ENCODE peak calls at places on chromosomes 7 and 10, in six cellular contexts. One of them, this sample, is unnamed. For H3K27me3 and H3K4me1, the result is how much of the 10 kb centered on the place peaks cover.

GRCh38 chr7:16978358-16979244 is 96.8 kb upstream of the AGR3 start:
- DNase-seq in tibial nerve: no peak
- DNase-seq in hepatocyte: no peak
- DNase-seq in testis: no peak
- DNase-seq in uterus: no peak
- DNase-seq in heart left ventricle: no peak
- DNase-seq in this sample: no peak

GRCh38 chr10:51085204-51085603 is 10.9 kb downstream of the PRKG1 start:
- DNase-seq in tibial nerve: no peak
- DNase-seq in hepatocyte: no peak
- DNase-seq in testis: no peak
- DNase-seq in uterus: no peak
- DNase-seq in heart left ventricle: no peak
- DNase-seq in this sample: no peak

GRCh38 chr7:100895956-100896742 is 461 bp upstream of the ACHE start:
- DNase-seq in tibial nerve: no peak
- DNase-seq in hepatocyte: peak
- DNase-seq in testis: peak
- DNase-seq in uterus: no peak
- DNase-seq in heart left ventricle: no peak
- DNase-seq in this sample: no peak

GRCh38 chr10:129697463-129698247 is 230.6 kb downstream of the MGMT start:
- DNase-seq in tibial nerve: no peak
- DNase-seq in hepatocyte: no peak
- DNase-seq in testis: no peak
- DNase-seq in uterus: no peak
- DNase-seq in heart left ventricle: no peak
- DNase-seq in this sample: no peak

GRCh38 chr7:30327813-30328212 is 43.4 kb downstream of the ZNRF2 start:
- DNase-seq in tibial nerve: no peak
- DNase-seq in hepatocyte: no peak
- DNase-seq in testis: no peak
- DNase-seq in uterus: no peak
- DNase-seq in heart left ventricle: no peak
- DNase-seq in this sample: no peak

GRCh38 chr7:6706666-6707407 is at the start of gene ZNF12:
- DNase-seq in tibial nerve: peak
- DNase-seq in hepatocyte: peak
- DNase-seq in testis: peak
- DNase-seq in uterus: peak
- DNase-seq in heart left ventricle: peak
- DNase-seq in this sample: peak

GRCh38 chr7:573496-574295 is 54.0 kb upstream of the PDGFA start:
- DNase-seq in tibial nerve: no peak
- DNase-seq in hepatocyte: no peak
- DNase-seq in testis: peak
- DNase-seq in uterus: no peak
- DNase-seq in heart left ventricle: no peak
- DNase-seq in this sample: no peak

GRCh38 chr10:58511765-58512469 is 755 bp upstream of the BICC1 start:
- DNase-seq in tibial nerve: peak
- DNase-seq in hepatocyte: peak
- DNase-seq in testis: peak
- DNase-seq in uterus: peak
- DNase-seq in heart left ventricle: peak
- DNase-seq in this sample: no peak

GRCh38 chr7:92834661-92835139 is 1.7 kb downstream of the CDK6 start:
- DNase-seq in tibial nerve: peak
- DNase-seq in hepatocyte: peak
- DNase-seq in testis: peak
- DNase-seq in uterus: no peak
- DNase-seq in heart left ventricle: peak
- DNase-seq in this sample: no peak

GRCh38 chr7:27112960-27113949 is 10.8 kb upstream of the HOXA2 start:
- DNase-seq in tibial nerve: no peak
- DNase-seq in hepatocyte: peak
- DNase-seq in testis: no peak
- DNase-seq in uterus: peak
- DNase-seq in heart left ventricle: no peak
- DNase-seq in this sample: no peak

GRCh38 chr10:63629363-63630084 is 108.3 kb downstream of the REEP3 start:
- DNase-seq in tibial nerve: peak
- DNase-seq in hepatocyte: peak
- DNase-seq in testis: peak
- DNase-seq in uterus: peak
- DNase-seq in heart left ventricle: peak
- DNase-seq in this sample: peak

GRCh38 chr10:127815147-127815546 is 77.6 kb downstream of the CLRN3 start:
- DNase-seq in tibial nerve: no peak
- DNase-seq in hepatocyte: no peak
- DNase-seq in testis: no peak
- DNase-seq in uterus: no peak
- DNase-seq in heart left ventricle: no peak
- DNase-seq in this sample: no peak

GRCh38 chr7:66741-67140 is 125.6 kb upstream of the FAM20C start:
- DNase-seq in tibial nerve: no peak
- DNase-seq in hepatocyte: no peak
- DNase-seq in testis: no peak
- DNase-seq in uterus: no peak
- DNase-seq in heart left ventricle: peak
- DNase-seq in this sample: no peak

GRCh38 chr7:44838751-44839150 is 9.1 kb downstream of the H2AZ2 start:
- DNase-seq in tibial nerve: no peak
- DNase-seq in hepatocyte: no peak
- DNase-seq in testis: no peak
- DNase-seq in uterus: no peak
- DNase-seq in heart left ventricle: no peak
- DNase-seq in this sample: no peak

GRCh38 chr10:53846809-53847208 is 954.2 kb downstream of the PCDH15 start:
- DNase-seq in tibial nerve: no peak
- DNase-seq in hepatocyte: no peak
- DNase-seq in testis: no peak
- DNase-seq in uterus: no peak
- DNase-seq in heart left ventricle: no peak
- DNase-seq in this sample: no peak

GRCh38 chr10:71725998-71726672 is 6.6 kb upstream of the C10orf105 start:
- DNase-seq in tibial nerve: no peak
- DNase-seq in hepatocyte: peak
- DNase-seq in testis: no peak
- DNase-seq in uterus: no peak
- DNase-seq in heart left ventricle: no peak
- DNase-seq in this sample: peak

GRCh38 chr7:105187302-105188169 is 173.5 kb downstream of the KMT2E start:
- DNase-seq in tibial nerve: no peak
- DNase-seq in hepatocyte: no peak
- DNase-seq in testis: no peak
- DNase-seq in uterus: no peak
- DNase-seq in heart left ventricle: no peak
- DNase-seq in this sample: no peak

GRCh38 chr7:78620931-78621330 is 822.4 kb downstream of the PHTF2 start:
- DNase-seq in tibial nerve: no peak
- DNase-seq in hepatocyte: peak
- DNase-seq in testis: no peak
- DNase-seq in uterus: no peak
- DNase-seq in heart left ventricle: no peak
- DNase-seq in this sample: peak

GRCh38 chr7:55247466-55247865 is 117.7 kb upstream of the LANCL2 start:
- DNase-seq in tibial nerve: no peak
- DNase-seq in hepatocyte: no peak
- DNase-seq in testis: no peak
- DNase-seq in uterus: no peak
- DNase-seq in heart left ventricle: no peak
- DNase-seq in this sample: no peak

GRCh38 chr10:34081948-34082347 is 733.1 kb downstream of the PARD3 start:
- DNase-seq in tibial nerve: no peak
- DNase-seq in hepatocyte: no peak
- DNase-seq in testis: no peak
- DNase-seq in uterus: no peak
- DNase-seq in heart left ventricle: no peak
- DNase-seq in this sample: no peak

GRCh38 chr7:75599244-75599771 is 107.2 kb downstream of the SPDYE5 start:
- DNase-seq in tibial nerve: no peak
- DNase-seq in hepatocyte: no peak
- DNase-seq in testis: no peak
- DNase-seq in uterus: peak
- DNase-seq in heart left ventricle: no peak
- DNase-seq in this sample: no peak

GRCh38 chr7:142114207-142114606 is 2.7 kb downstream of the MGAM2 start:
- DNase-seq in tibial nerve: no peak
- DNase-seq in hepatocyte: no peak
- DNase-seq in testis: no peak
- DNase-seq in uterus: no peak
- DNase-seq in heart left ventricle: no peak
- DNase-seq in this sample: no peak

GRCh38 chr7:16786257-16786656 is 18.5 kb downstream of the AGR2 start:
- DNase-seq in tibial nerve: no peak
- DNase-seq in hepatocyte: no peak
- DNase-seq in testis: no peak
- DNase-seq in uterus: no peak
- DNase-seq in heart left ventricle: no peak
- DNase-seq in this sample: no peak

GRCh38 chr7:82049442-82049841 is 279.6 kb upstream of the HGF start:
- DNase-seq in tibial nerve: no peak
- DNase-seq in hepatocyte: peak
- DNase-seq in testis: no peak
- DNase-seq in uterus: no peak
- DNase-seq in heart left ventricle: peak
- DNase-seq in this sample: no peak

GRCh38 chr10:33618196-33618595 is 283.7 kb upstream of the NRP1 start:
- DNase-seq in tibial nerve: no peak
- DNase-seq in hepatocyte: no peak
- DNase-seq in testis: no peak
- DNase-seq in uterus: no peak
- DNase-seq in heart left ventricle: no peak
- DNase-seq in this sample: no peak

GRCh38 chr7:7799138-7799537 is 80.7 kb upstream of the RPA3 start:
- DNase-seq in tibial nerve: no peak
- DNase-seq in hepatocyte: peak
- DNase-seq in testis: no peak
- DNase-seq in uterus: no peak
- DNase-seq in heart left ventricle: no peak
- DNase-seq in this sample: no peak

GRCh38 chr7:143884276-143884977 is 17.5 kb downstream of the TCAF1 start:
- DNase-seq in tibial nerve: no peak
- DNase-seq in hepatocyte: no peak
- DNase-seq in testis: no peak
- DNase-seq in uterus: no peak
- DNase-seq in heart left ventricle: no peak
- DNase-seq in this sample: no peak

GRCh38 chr10:45652511-45652910 is 20.1 kb downstream of the ZFAND4 start:
- DNase-seq in tibial nerve: no peak
- DNase-seq in hepatocyte: no peak
- DNase-seq in testis: no peak
- DNase-seq in uterus: no peak
- DNase-seq in heart left ventricle: no peak
- DNase-seq in this sample: no peak

GRCh38 chr7:2016761-2017482 is 215.8 kb downstream of the MAD1L1 start:
- DNase-seq in tibial nerve: no peak
- DNase-seq in hepatocyte: no peak
- DNase-seq in testis: no peak
- DNase-seq in uterus: no peak
- DNase-seq in heart left ventricle: no peak
- DNase-seq in this sample: no peak

GRCh38 chr7:120272261-120272895 is 597 bp upstream of the KCND2 start:
- DNase-seq in tibial nerve: no peak
- DNase-seq in hepatocyte: peak
- DNase-seq in testis: peak
- DNase-seq in uterus: peak
- DNase-seq in heart left ventricle: no peak
- DNase-seq in this sample: no peak

GRCh38 chr10:102678842-102679289 is 34.6 kb downstream of the TRIM8 start:
- DNase-seq in tibial nerve: peak
- DNase-seq in hepatocyte: peak
- DNase-seq in testis: peak
- DNase-seq in uterus: peak
- DNase-seq in heart left ventricle: peak
- DNase-seq in this sample: peak

GRCh38 chr7:109335951-109336350 is 766.3 kb downstream of the DNAJB9 start:
- DNase-seq in tibial nerve: no peak
- DNase-seq in hepatocyte: no peak
- DNase-seq in testis: no peak
- DNase-seq in uterus: no peak
- DNase-seq in heart left ventricle: no peak
- DNase-seq in this sample: no peak
- H3K27me3 ChIP-seq in tibial nerve: under half
- H3K27me3 ChIP-seq in hepatocyte: under half
- H3K27me3 ChIP-seq in testis: under half
- H3K27me3 ChIP-seq in uterus: under half
- H3K27me3 ChIP-seq in heart left ventricle: under half
- H3K27me3 ChIP-seq in this sample: under half

GRCh38 chr7:133196872-133197612 is 55.8 kb upstream of the EXOC4 start:
- DNase-seq in tibial nerve: no peak
- DNase-seq in hepatocyte: no peak
- DNase-seq in testis: no peak
- DNase-seq in uterus: no peak
- DNase-seq in heart left ventricle: no peak
- DNase-seq in this sample: peak
- H3K4me1 ChIP-seq in tibial nerve: under half
- H3K4me1 ChIP-seq in hepatocyte: under half
- H3K4me1 ChIP-seq in testis: under half
- H3K4me1 ChIP-seq in uterus: under half
- H3K4me1 ChIP-seq in heart left ventricle: under half
- H3K4me1 ChIP-seq in this sample: under half

DNA sequence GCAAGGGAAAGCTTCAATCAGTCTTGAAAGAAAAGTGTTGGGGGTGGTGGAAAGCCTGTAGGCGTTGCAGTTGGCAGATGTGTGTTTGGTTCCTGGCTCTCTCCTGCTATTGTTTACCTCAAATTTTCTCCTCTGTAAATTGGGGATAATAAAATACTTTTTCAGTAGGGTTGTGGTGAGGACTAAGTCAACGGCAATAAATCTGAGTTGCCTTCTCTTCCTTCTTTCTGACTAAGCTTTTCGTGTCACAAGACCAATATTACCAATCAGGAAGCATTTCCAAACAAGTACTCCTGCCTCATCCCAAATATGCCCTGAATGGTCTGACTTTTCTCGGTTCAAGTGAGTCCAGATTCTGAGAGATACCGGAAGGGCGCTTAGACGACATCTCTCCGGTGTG is 54.0 kb downstream of the CREB5 start:
- DNase-seq in tibial nerve: no peak
- DNase-seq in hepatocyte: no peak
- DNase-seq in testis: no peak
- DNase-seq in uterus: no peak
- DNase-seq in heart left ventricle: no peak
- DNase-seq in this sample: no peak
- H3K27me3 ChIP-seq in tibial nerve: under half
- H3K27me3 ChIP-seq in hepatocyte: under half
- H3K27me3 ChIP-seq in testis: under half
- H3K27me3 ChIP-seq in uterus: under half
- H3K27me3 ChIP-seq in heart left ventricle: under half
- H3K27me3 ChIP-seq in this sample: under half

DNA sequence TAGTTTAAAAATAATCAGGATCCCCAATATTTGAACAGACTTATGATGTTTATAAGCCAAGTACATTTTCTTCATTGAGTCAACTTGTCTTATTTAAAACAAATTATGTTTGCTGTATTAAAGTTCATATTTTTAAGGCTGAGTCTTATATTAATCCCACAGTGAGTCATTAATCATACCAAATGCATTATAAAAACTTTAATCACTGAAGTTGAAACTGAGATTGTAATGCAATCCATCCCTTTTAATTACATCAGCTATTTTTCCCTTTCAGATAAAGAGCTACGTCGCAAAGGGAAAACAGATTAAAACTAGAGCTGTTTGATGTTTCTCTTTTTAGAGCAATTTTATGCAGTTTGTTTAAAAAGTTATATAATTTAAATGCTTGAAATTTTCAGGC is 182.9 kb downstream of the ARID5B start:
- DNase-seq in tibial nerve: no peak
- DNase-seq in hepatocyte: no peak
- DNase-seq in testis: no peak
- DNase-seq in uterus: no peak
- DNase-seq in heart left ventricle: no peak
- DNase-seq in this sample: no peak
- H3K4me1 ChIP-seq in tibial nerve: under half
- H3K4me1 ChIP-seq in hepatocyte: under half
- H3K4me1 ChIP-seq in testis: under half
- H3K4me1 ChIP-seq in uterus: under half
- H3K4me1 ChIP-seq in heart left ventricle: half or more
- H3K4me1 ChIP-seq in this sample: under half

This sample was measured in iPS DF 6.9.